ENCODE peak calls at places on chromosomes 6 and 20, in eight cellular contexts. B is Caco-2; F is tibial nerve; U is stomach; Y is heart right ventricle; A is heart left ventricle; X is neural progenitor cell; L is CD8-positive, alpha-beta T cell. D is an unnamed sample. For H3K36me3 and H3K27me3, the result is how much of the 10 kb centered on the place peaks cover.

GRCh38 chr20:33575302-33575701 is 85.4 kb downstream of the CBFA2T2 start:
- DNase-seq in B (no peak), A (no peak), F (no peak), U (no peak), L (no peak), X (no peak), Y (no peak), D (no peak)

GRCh38 chr6:12064125-12064524 is 52.0 kb downstream of the HIVEP1 start:
- DNase-seq in X (no peak), U (no peak), F (no peak), L (no peak), A (no peak), B (no peak), Y (no peak), D (no peak)

GRCh38 chr6:148965287-148965686 is 218.5 kb downstream of the UST start:
- DNase-seq in L (no peak), F (no peak), U (no peak), Y (peak), B (no peak), A (peak), X (no peak), D (no peak)

GRCh38 chr6:89122625-89123024 is 4.8 kb upstream of the SRSF12 start:
- DNase-seq in B (no peak), U (no peak), L (no peak), Y (no peak), F (no peak), A (no peak), X (peak), D (peak)

GRCh38 chr6:111184827-111185567 is 97.7 kb downstream of the SLC16A10 start:
- DNase-seq in L (no peak), F (no peak), Y (no peak), U (no peak), A (no peak), X (no peak), B (no peak), D (no peak)

GRCh38 chr6:37696841-37697735 is 595 bp downstream of the MDGA1 start:
- DNase-seq in X (peak), F (no peak), L (peak), U (peak), Y (peak), B (no peak), A (peak), D (peak)

GRCh38 chr6:117188627-117189201 is 76.6 kb upstream of the VGLL2 start:
- DNase-seq in Y (no peak), U (no peak), F (no peak), X (peak), L (no peak), A (no peak), B (no peak), D (no peak)

GRCh38 chr20:45470262-45470931 is 844 bp downstream of the WFDC2 start:
- DNase-seq in U (peak), F (no peak), B (peak), Y (peak), L (no peak), X (peak), A (peak), D (peak)

GRCh38 chr6:34484899-34485298 is 19.0 kb downstream of the PACSIN1 start:
- DNase-seq in Y (no peak), U (no peak), X (no peak), F (no peak), B (no peak), A (no peak), L (peak), D (peak)

GRCh38 chr6:56359201-56359899 is 112.0 kb upstream of the COL21A1 start:
- DNase-seq in B (peak), X (peak), L (peak), F (peak), U (peak), Y (no peak), A (peak), D (peak)

GRCh38 chr6:108897371-108897770 is 49.1 kb downstream of the ARMC2 start:
- DNase-seq in A (peak), F (no peak), B (peak), U (peak), X (no peak), L (no peak), Y (peak), D (no peak)

GRCh38 chr6:45609141-45609638 is 231.5 kb upstream of the SUPT3H start:
- DNase-seq in A (no peak), X (no peak), B (no peak), U (no peak), F (peak), Y (no peak), L (no peak), D (no peak)

GRCh38 chr6:41072836-41073202 is at the start of gene NFYA:
- DNase-seq in X (peak), B (no peak), Y (peak), U (peak), A (no peak), F (peak), L (peak), D (peak)

GRCh38 chr20:58854638-58855471 is 2.3 kb downstream of the GNAS start:
- DNase-seq in B (peak), A (no peak), Y (no peak), F (no peak), X (peak), U (no peak), L (no peak), D (peak)

GRCh38 chr6:111237757-111238260 is 150.5 kb downstream of the SLC16A10 start:
- DNase-seq in F (no peak), U (no peak), L (no peak), B (no peak), Y (no peak), A (no peak), X (no peak), D (no peak)

GRCh38 chr6:105601541-105602174 is 198.8 kb upstream of the PREP start:
- DNase-seq in A (peak), L (no peak), F (peak), Y (peak), U (peak), B (no peak), X (no peak), D (no peak)

GRCh38 chr6:47952640-47953039 is 158.4 kb downstream of the PTCHD4 start:
- DNase-seq in L (no peak), X (no peak), A (no peak), U (no peak), F (no peak), B (no peak), Y (no peak), D (no peak)

GRCh38 chr6:33116417-33116816 is 40.6 kb downstream of the HLA-DPB1 start:
- DNase-seq in L (no peak), A (no peak), Y (no peak), X (peak), B (no peak), F (no peak), U (no peak), D (peak)

GRCh38 chr6:34600101-34600500 is 44.0 kb upstream of the SPDEF start:
- DNase-seq in F (no peak), B (no peak), A (no peak), U (no peak), L (no peak), Y (no peak), X (no peak), D (no peak)

GRCh38 chr6:14458669-14459266 is 341.2 kb downstream of the CD83 start:
- DNase-seq in X (no peak), F (no peak), A (no peak), U (peak), Y (no peak), B (no peak), L (no peak), D (no peak)

GRCh38 chr6:21595265-21595950 is 1.9 kb downstream of the SOX4 start:
- DNase-seq in F (peak), A (peak), X (peak), Y (peak), L (peak), B (no peak), U (peak), D (peak)

GRCh38 chr6:68313911-68314310 is 321.2 kb upstream of the ADGRB3 start:
- DNase-seq in U (no peak), X (peak), Y (no peak), L (no peak), F (no peak), B (no peak), A (no peak), D (no peak)

GRCh38 chr6:160221423-160221822 is 37.2 kb downstream of the SLC22A2 start:
- DNase-seq in A (no peak), X (peak), Y (no peak), B (no peak), F (no peak), L (no peak), U (no peak), D (no peak)

GRCh38 chr20:37946946-37947345 is 44.0 kb downstream of the VSTM2L start:
- DNase-seq in U (no peak), L (no peak), Y (no peak), B (peak), A (no peak), X (no peak), F (no peak), D (no peak)

GRCh38 chr6:68649669-68650068 is 14.6 kb downstream of the ADGRB3 start:
- DNase-seq in F (no peak), X (peak), Y (no peak), U (no peak), B (no peak), L (no peak), A (no peak), D (no peak)

GRCh38 chr6:45297302-45297701 is 30.8 kb upstream of the RUNX2 start:
- DNase-seq in Y (no peak), L (no peak), X (no peak), F (no peak), U (no peak), A (no peak), B (no peak), D (no peak)

GRCh38 chr6:99590728-99591672 is 15.6 kb upstream of the PRDM13 start:
- DNase-seq in F (no peak), Y (no peak), U (no peak), A (no peak), L (no peak), B (no peak), X (peak), D (peak)
- H3K4me3 ChIP-seq in F (no peak), Y (no peak), U (peak), A (no peak), L (no peak), B (no peak), X (peak), D (no peak)

GRCh38 chr6:7901056-7901455 is 9.5 kb downstream of the TXNDC5 start:
- DNase-seq in X (no peak), B (no peak), L (no peak), A (no peak), Y (no peak), F (no peak), U (no peak), D (no peak)

GRCh38 chr6:7900621-7901020 is 10.0 kb downstream of the TXNDC5 start:
- DNase-seq in A (no peak), L (no peak), Y (no peak), X (no peak), B (no peak), U (no peak), F (no peak), D (no peak)

GRCh38 chr6:7899889-7900213 is 10.7 kb downstream of the TXNDC5 start:
- DNase-seq in Y (no peak), L (no peak), U (no peak), F (no peak), B (no peak), A (no peak), X (no peak), D (no peak)

GRCh38 chr6:7897461-7898192 is 13.0 kb downstream of the TXNDC5 start:
- DNase-seq in A (no peak), Y (no peak), X (no peak), L (no peak), F (no peak), U (no peak), B (no peak), D (no peak)

DNA sequence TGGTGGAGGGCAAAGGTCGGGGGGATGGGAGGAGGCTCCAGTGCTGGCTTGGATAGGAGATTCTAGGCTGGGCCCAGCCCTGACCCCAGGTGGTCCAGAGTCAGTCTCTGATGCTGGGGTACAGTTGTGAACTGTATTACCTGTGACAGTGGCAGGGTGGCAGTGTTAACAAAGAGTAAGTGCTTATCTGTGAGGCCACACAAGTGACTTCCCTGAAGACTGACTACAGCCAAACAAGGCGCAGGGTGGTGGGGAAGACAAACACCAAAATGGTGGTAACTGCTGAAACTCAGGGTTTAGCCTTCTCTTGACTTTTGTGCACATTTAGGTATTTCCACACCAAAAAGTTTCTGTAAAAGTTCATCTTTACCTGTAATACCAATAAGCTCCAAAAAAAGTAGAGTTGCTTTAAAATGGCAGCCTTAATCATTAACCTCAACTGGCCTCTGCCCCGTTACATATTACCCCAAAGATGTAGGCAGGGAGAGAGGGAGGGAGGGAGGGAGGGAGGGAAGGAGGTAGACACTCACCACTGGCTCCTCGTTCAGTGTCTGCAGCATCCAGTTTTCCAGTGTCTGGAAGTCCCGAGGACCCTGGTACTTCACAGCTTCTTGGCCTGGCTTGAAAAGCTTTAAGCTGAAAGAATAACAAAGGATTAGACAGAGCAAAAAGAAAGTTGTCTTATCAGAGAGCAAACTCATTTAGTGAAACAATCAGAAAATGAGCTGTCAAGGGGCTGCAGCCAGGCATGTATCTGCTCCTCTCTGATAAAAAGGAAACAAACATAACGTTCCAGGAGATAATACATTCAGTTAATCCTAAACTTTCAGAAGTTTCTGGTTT is 11.3 kb downstream of the TXNDC5 start:
- DNase-seq in L (no peak), X (peak), B (peak), A (no peak), U (no peak), Y (no peak), F (no peak), D (peak)
- H3K36me3 ChIP-seq in L (under half), X (under half), B (under half), A (under half), U (half or more), Y (half or more), F (under half), D (half or more)

GRCh38 chr20:10558635-10559187 is 115.1 kb downstream of the JAG1 start:
- DNase-seq in B (no peak), L (peak), A (no peak), U (no peak), F (no peak), Y (no peak), X (no peak), D (no peak)

GRCh38 chr20:10559266-10559665 is 114.5 kb downstream of the JAG1 start:
- DNase-seq in A (no peak), B (no peak), X (no peak), Y (no peak), F (no peak), L (no peak), U (no peak), D (no peak)

GRCh38 chr20:10562929-10563328 is 110.9 kb downstream of the JAG1 start:
- DNase-seq in X (no peak), Y (no peak), L (no peak), B (no peak), U (no peak), F (no peak), A (no peak), D (no peak)

GRCh38 chr20:10561302-10561701 is 112.5 kb downstream of the JAG1 start:
- DNase-seq in A (no peak), Y (no peak), F (no peak), L (no peak), X (no peak), U (no peak), B (no peak), D (no peak)

GRCh38 chr20:10560681-10561080 is 113.1 kb downstream of the JAG1 start:
- DNase-seq in L (no peak), Y (no peak), U (no peak), F (no peak), B (no peak), X (no peak), A (no peak), D (no peak)
- H3K27me3 ChIP-seq in L (under half), Y (under half), U (under half), F (under half), B (under half), X (under half), A (under half), D (under half)

GRCh38 chr6:49409951-49410542 is 53.0 kb downstream of the MMUT start:
- DNase-seq in B (peak), A (peak), L (peak), F (peak), Y (no peak), U (peak), X (peak), D (peak)
- H3K4me3 ChIP-seq in B (no peak), A (no peak), L (no peak), F (no peak), Y (no peak), U (no peak), X (no peak), D (no peak)

DNA sequence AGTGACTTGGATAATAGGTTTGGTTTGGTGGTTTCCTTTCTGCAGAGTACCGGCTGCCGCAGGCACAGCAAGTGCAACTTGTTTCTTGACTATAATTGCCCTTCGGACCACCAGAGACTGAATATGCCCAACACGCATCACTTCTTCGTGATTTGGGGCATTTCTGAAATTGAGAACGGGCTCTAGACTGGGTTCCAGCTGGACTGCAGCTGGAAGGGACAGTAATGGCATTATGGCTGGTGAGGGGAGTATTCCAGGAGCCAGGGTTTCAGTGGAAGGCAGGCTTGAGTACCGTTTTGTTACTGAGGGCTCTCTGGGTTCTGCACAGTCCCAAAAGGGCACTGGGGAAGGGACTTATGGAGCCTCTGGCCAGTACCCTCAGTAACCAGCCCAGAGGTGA is 40.1 kb downstream of the DSTN start:
- DNase-seq in F (no peak), A (no peak), L (no peak), Y (no peak), B (no peak), X (no peak), U (no peak), D (no peak)
- H3K36me3 ChIP-seq in F (under half), A (under half), L (under half), Y (under half), B (under half), X (under half), U (under half), D (under half)

GRCh38 chr20:61519488-61519887 is 267.4 kb downstream of the CDH4 start:
- DNase-seq in A (no peak), L (no peak), Y (no peak), F (no peak), X (no peak), U (no peak), B (no peak), D (no peak)

GRCh38 chr20:61521680-61522420 is 269.8 kb downstream of the CDH4 start:
- DNase-seq in A (no peak), B (no peak), Y (no peak), U (no peak), X (no peak), F (no peak), L (no peak), D (no peak)

GRCh38 chr20:61520761-61521460 is 268.9 kb downstream of the CDH4 start:
- DNase-seq in Y (no peak), B (no peak), X (no peak), L (no peak), F (no peak), A (no peak), U (no peak), D (no peak)

GRCh38 chr20:61518424-61518951 is 266.4 kb downstream of the CDH4 start:
- DNase-seq in F (no peak), B (no peak), L (no peak), U (no peak), X (no peak), Y (no peak), A (no peak), D (no peak)

GRCh38 chr20:61520076-61520639 is 268.1 kb downstream of the CDH4 start:
- DNase-seq in B (no peak), A (no peak), U (no peak), X (no peak), F (no peak), L (no peak), Y (no peak), D (no peak)
- H3K27me3 ChIP-seq in B (under half), A (under half), U (half or more), X (under half), F (under half), L (under half), Y (under half), D (under half)